ENCODE peak calls at places on chromosome 21, in ten cellular contexts. W is SJSA1; S is left cardiac atrium; H is AG04450; Y is AG04449; E is mucosa of descending colon; G is stimulated activated CD4-positive, alpha-beta T cell treated with anti-CD3 and anti-CD28 coated beads, Interleukin-4, amount 100 ng/mL, for 48 hours; X is stimulated activated naive CD8-positive, alpha-beta T cell treated with anti-CD3 and anti-CD28 coated beads, Interleukin-15, amount 100 ng/mL, for 72 hours; O is iris pigment epithelial cell; I is cardiac fibroblast. A is an unnamed sample.

GRCh38 chr21:45356653-45357435 is 48.1 kb upstream of the COL18A1 start:
- DNase-seq in W (no peak), S (no peak), H (no peak), Y (no peak), E (no peak), G (no peak), X (no peak), O (no peak), I (no peak), A (no peak)

GRCh38 chr21:39788383-39788782 is 43.4 kb downstream of the IGSF5 start:
- DNase-seq in W (peak), S (peak), H (no peak), Y (peak), E (peak), G (no peak), X (no peak), O (peak), I (peak), A (no peak)

GRCh38 chr21:28447453-28447852 is 545.2 kb downstream of the LTN1 start:
- DNase-seq in W (no peak), S (no peak), H (no peak), Y (no peak), E (no peak), G (no peak), X (no peak), O (peak), I (peak), A (no peak)

GRCh38 chr21:17667256-17667655 is 54.6 kb upstream of the BTG3 start:
- DNase-seq in W (no peak), S (no peak), H (no peak), Y (no peak), E (no peak), G (no peak), X (no peak), O (no peak), I (no peak), A (no peak)

GRCh38 chr21:18711662-18712061 is 308.1 kb upstream of the TMPRSS15 start:
- DNase-seq in W (no peak), S (no peak), H (no peak), Y (no peak), E (no peak), G (no peak), X (no peak), O (no peak), I (no peak), A (no peak)

GRCh38 chr21:37368536-37369279 is 2.1 kb downstream of the DYRK1A start:
- DNase-seq in W (no peak), S (no peak), H (no peak), Y (no peak), E (no peak), G (no peak), X (peak), O (peak), I (peak), A (no peak)

GRCh38 chr21:43759651-43760050 is 16.5 kb downstream of the CSTB start:
- DNase-seq in W (no peak), S (no peak), H (no peak), Y (no peak), E (no peak), G (no peak), X (no peak), O (no peak), I (no peak), A (no peak)

GRCh38 chr21:41641821-41642368 is 125.0 kb downstream of the RIPK4 start:
- DNase-seq in W (peak), S (peak), H (peak), Y (peak), E (no peak), G (no peak), X (no peak), O (peak), I (peak), A (no peak)

GRCh38 chr21:36792505-36792967 is 93.6 kb downstream of the SIM2 start:
- DNase-seq in W (no peak), S (no peak), H (no peak), Y (no peak), E (no peak), G (no peak), X (no peak), O (no peak), I (peak), A (no peak)

GRCh38 chr21:33976082-33976979 is 60.7 kb upstream of the ATP5PO start:
- DNase-seq in W (peak), S (peak), H (peak), Y (peak), E (no peak), G (peak), X (peak), O (peak), I (peak), A (peak)

GRCh38 chr21:41601573-41602371 is 93.8 kb upstream of the TMPRSS2 start:
- DNase-seq in W (peak), S (no peak), H (no peak), Y (no peak), E (no peak), G (no peak), X (no peak), O (peak), I (no peak), A (no peak)

GRCh38 chr21:38769253-38769780 is 36.4 kb upstream of the ETS2 start:
- DNase-seq in W (peak), S (no peak), H (peak), Y (peak), E (no peak), G (peak), X (no peak), O (peak), I (peak), A (no peak)

GRCh38 chr21:46118871-46119564 is 21.1 kb downstream of the COL6A2 start:
- DNase-seq in W (peak), S (peak), H (no peak), Y (no peak), E (no peak), G (no peak), X (no peak), O (no peak), I (no peak), A (no peak)

GRCh38 chr21:31310750-31311149 is 33.3 kb downstream of the TIAM1 start:
- DNase-seq in W (no peak), S (no peak), H (peak), Y (no peak), E (no peak), G (no peak), X (no peak), O (peak), I (no peak), A (no peak)

GRCh38 chr21:41316641-41317392 is at the start of gene FAM3B:
- DNase-seq in W (no peak), S (no peak), H (no peak), Y (no peak), E (peak), G (no peak), X (no peak), O (no peak), I (no peak), A (no peak)

GRCh38 chr21:45330075-45330781 is 42.5 kb upstream of the POFUT2 start:
- DNase-seq in W (peak), S (peak), H (peak), Y (peak), E (no peak), G (no peak), X (no peak), O (peak), I (peak), A (no peak)

GRCh38 chr21:46393941-46394818 is 64.5 kb upstream of the DIP2A start:
- DNase-seq in W (no peak), S (no peak), H (no peak), Y (no peak), E (no peak), G (no peak), X (no peak), O (no peak), I (no peak), A (no peak)

GRCh38 chr21:41774467-41775151 is 7.8 kb upstream of the RIPK4 start:
- DNase-seq in W (no peak), S (no peak), H (no peak), Y (no peak), E (no peak), G (no peak), X (no peak), O (no peak), I (no peak), A (no peak)

GRCh38 chr21:42032266-42032665 is 22.1 kb upstream of the ZBTB21 start:
- DNase-seq in W (no peak), S (no peak), H (no peak), Y (no peak), E (no peak), G (no peak), X (no peak), O (no peak), I (no peak), A (no peak)

GRCh38 chr21:29939859-29940245 is at the start of gene GRIK1:
- DNase-seq in W (no peak), S (no peak), H (no peak), Y (no peak), E (no peak), G (no peak), X (no peak), O (peak), I (peak), A (no peak)